ENCODE peak calls at places on chromosomes 2 and 18, in seven cellular contexts. Z, I, L, M, B, V and X are unnamed samples.

GRCh38 chr2:1993711-1994682 is 249.7 kb upstream of the PXDN start:
- DNase-seq in Z (no peak), I (no peak), L (no peak), M (no peak), B (no peak), V (no peak), X (peak; percentile 99)

GRCh38 chr2:35428548-35428947 is 927.0 kb upstream of the CRIM1 start:
- DNase-seq in Z (peak; percentile 59), I (no peak), L (no peak), M (no peak), B (no peak), V (peak; percentile 2), X (peak; percentile 21)

GRCh38 chr18:26568926-26569700 is 20.8 kb upstream of the KCTD1 start:
- DNase-seq in Z (no peak), I (no peak), L (no peak), M (no peak), B (no peak), V (no peak), X (no peak)

GRCh38 chr2:229679393-229680125 is 34.8 kb downstream of the DNER start:
- DNase-seq in Z (no peak), I (no peak), L (no peak), M (no peak), B (no peak), V (no peak), X (no peak)

GRCh38 chr2:200741468-200742202 is 70.1 kb upstream of the BZW1 start:
- DNase-seq in Z (no peak), I (no peak), L (no peak), M (no peak), B (no peak), V (no peak), X (no peak)

GRCh38 chr2:64313311-64313710 is 140.7 kb upstream of the LGALSL start:
- DNase-seq in Z (no peak), I (no peak), L (no peak), M (no peak), B (no peak), V (no peak), X (peak; percentile 53)

GRCh38 chr2:50358586-50358985 is 673.3 kb downstream of the NRXN1 start:
- DNase-seq in Z (no peak), I (no peak), L (no peak), M (no peak), B (no peak), V (no peak), X (no peak)

GRCh38 chr2:208793434-208793833 is 386.8 kb downstream of the PTH2R start:
- DNase-seq in Z (no peak), I (no peak), L (no peak), M (no peak), B (no peak), V (no peak), X (no peak)

GRCh38 chr18:4636957-4637356 is 181.8 kb upstream of the DLGAP1 start:
- DNase-seq in Z (no peak), I (no peak), L (no peak), M (no peak), B (no peak), V (no peak), X (no peak)

GRCh38 chr2:200702646-200703118 is 109.0 kb upstream of the BZW1 start:
- DNase-seq in Z (no peak), I (peak; percentile 60), L (no peak), M (no peak), B (no peak), V (no peak), X (no peak)

GRCh38 chr18:57447154-57447621 is 12.0 kb downstream of the ONECUT2 start:
- DNase-seq in Z (peak; percentile 96), I (peak; percentile 49), L (no peak), M (no peak), B (no peak), V (no peak), X (peak; percentile 44)

GRCh38 chr2:69720404-69720803 is 21.5 kb upstream of the ANXA4 start:
- DNase-seq in Z (no peak), I (no peak), L (no peak), M (no peak), B (no peak), V (no peak), X (peak; percentile 58)

GRCh38 chr2:30775833-30776232 is 31.4 kb downstream of the CAPN13 start:
- DNase-seq in Z (no peak), I (no peak), L (no peak), M (no peak), B (no peak), V (no peak), X (no peak)

GRCh38 chr2:222052934-222053367 is 245.8 kb downstream of the PAX3 start:
- DNase-seq in Z (peak; percentile 28), I (no peak), L (no peak), M (no peak), B (no peak), V (no peak), X (no peak)

GRCh38 chr2:9358846-9359245 is 64.5 kb downstream of the ITGB1BP1 start:
- DNase-seq in Z (no peak), I (no peak), L (no peak), M (no peak), B (no peak), V (no peak), X (no peak)

GRCh38 chr18:39188278-39188677 is 1622.7 kb upstream of the CELF4 start:
- DNase-seq in Z (no peak), I (no peak), L (no peak), M (no peak), B (no peak), V (no peak), X (no peak)

GRCh38 chr2:2876350-2877042 is 501.1 kb downstream of the EIPR1 start:
- DNase-seq in Z (no peak), I (no peak), L (no peak), M (no peak), B (no peak), V (no peak), X (no peak)

GRCh38 chr18:79405781-79406575 is 10.2 kb downstream of the NFATC1 start:
- DNase-seq in Z (no peak), I (peak; percentile 95), L (no peak), M (peak; percentile 92), B (no peak), V (no peak), X (no peak)

GRCh38 chr2:128414946-128415767 is 96.5 kb upstream of the HS6ST1 start:
- DNase-seq in Z (no peak), I (no peak), L (no peak), M (no peak), B (no peak), V (no peak), X (no peak)

GRCh38 chr2:190599073-190599472 is 49.8 kb upstream of the NAB1 start:
- DNase-seq in Z (no peak), I (no peak), L (no peak), M (no peak), B (no peak), V (no peak), X (peak; percentile 13)

GRCh38 chr2:181309576-181309975 is 147.6 kb upstream of the ITGA4 start:
- DNase-seq in Z (no peak), I (no peak), L (no peak), M (no peak), B (no peak), V (no peak), X (no peak)

GRCh38 chr2:1837458-1837857 is 93.1 kb upstream of the PXDN start:
- DNase-seq in Z (no peak), I (no peak), L (no peak), M (no peak), B (no peak), V (no peak), X (no peak)

GRCh38 chr2:134367915-134368911 is 114.3 kb downstream of the MGAT5 start:
- DNase-seq in Z (no peak), I (peak; percentile 21), L (no peak), M (no peak), B (no peak), V (no peak), X (peak; percentile 85)

GRCh38 chr2:54925022-54925421 is 125.2 kb downstream of the RTN4 start:
- DNase-seq in Z (no peak), I (no peak), L (no peak), M (no peak), B (no peak), V (no peak), X (no peak)

GRCh38 chr2:65299246-65299645 is 71.6 kb downstream of the ACTR2 start:
- DNase-seq in Z (no peak), I (peak; percentile 46), L (no peak), M (no peak), B (no peak), V (no peak), X (no peak)

GRCh38 chr2:221817052-221817451 is 244.9 kb upstream of the EPHA4 start:
- DNase-seq in Z (no peak), I (no peak), L (no peak), M (no peak), B (no peak), V (no peak), X (no peak)

GRCh38 chr18:13804305-13804704 is 19.6 kb upstream of the MC5R start:
- DNase-seq in Z (no peak), I (no peak), L (no peak), M (no peak), B (no peak), V (no peak), X (no peak)

GRCh38 chr18:51211552-51211951 is 14.1 kb upstream of the MEX3C start:
- DNase-seq in Z (no peak), I (peak; percentile 65), L (no peak), M (peak; percentile 24), B (no peak), V (peak; percentile 72), X (peak; percentile 90)

GRCh38 chr2:73984203-73984921 is at the start of gene TET3:
- DNase-seq in Z (peak; percentile 50), I (peak; percentile 38), L (no peak), M (peak; percentile 57), B (no peak), V (no peak), X (no peak)

GRCh38 chr2:126720647-126721046 is 64.7 kb downstream of the GYPC start:
- DNase-seq in Z (no peak), I (no peak), L (no peak), M (no peak), B (no peak), V (no peak), X (peak; percentile 31)